ENCODE peak calls at places on chromosomes 16 and 17, in five cellular contexts. One of them, this sample, is unnamed.

GRCh38 chr17:15943971-15944719 is 785 bp upstream of the ADORA2B start:
- DNase-seq in gastrocnemius medialis: no peak
- DNase-seq in A549: no peak
- DNase-seq in OCI-LY7: no peak
- DNase-seq in adrenal gland: no peak
- DNase-seq in this sample: no peak

GRCh38 chr16:23182675-23183485 is at the start of gene SCNN1G:
- DNase-seq in gastrocnemius medialis: no peak
- DNase-seq in A549: no peak
- DNase-seq in OCI-LY7: no peak
- DNase-seq in adrenal gland: no peak
- DNase-seq in this sample: no peak

GRCh38 chr16:50509521-50510341 is 38.5 kb upstream of the NKD1 start:
- DNase-seq in gastrocnemius medialis: no peak
- DNase-seq in A549: peak; percentile 11
- DNase-seq in OCI-LY7: peak; percentile 35
- DNase-seq in adrenal gland: peak; percentile 59
- DNase-seq in this sample: no peak

GRCh38 chr16:75621170-75621477 is 2.0 kb downstream of the ADAT1 start:
- DNase-seq in gastrocnemius medialis: no peak
- DNase-seq in A549: peak; percentile 44
- DNase-seq in OCI-LY7: peak; percentile 64
- DNase-seq in adrenal gland: no peak
- DNase-seq in this sample: no peak

GRCh38 chr16:27436065-27436464 is 34.1 kb downstream of the IL21R start:
- DNase-seq in gastrocnemius medialis: no peak
- DNase-seq in A549: no peak
- DNase-seq in OCI-LY7: no peak
- DNase-seq in adrenal gland: no peak
- DNase-seq in this sample: no peak

GRCh38 chr16:70331588-70332358 is 14.9 kb upstream of the DDX19A start:
- DNase-seq in gastrocnemius medialis: peak; percentile 73
- DNase-seq in A549: no peak
- DNase-seq in OCI-LY7: peak; percentile 34
- DNase-seq in adrenal gland: no peak
- DNase-seq in this sample: no peak

GRCh38 chr16:11089504-11090124 is 145.2 kb downstream of the CLEC16A start:
- DNase-seq in gastrocnemius medialis: no peak
- DNase-seq in A549: no peak
- DNase-seq in OCI-LY7: no peak
- DNase-seq in adrenal gland: no peak
- DNase-seq in this sample: no peak

GRCh38 chr17:21164226-21165019 is 37.7 kb downstream of the DHRS7B start:
- DNase-seq in gastrocnemius medialis: no peak
- DNase-seq in A549: no peak
- DNase-seq in OCI-LY7: peak; percentile 22
- DNase-seq in adrenal gland: no peak
- DNase-seq in this sample: no peak

GRCh38 chr17:67068999-67069398 is 24.6 kb downstream of the CACNG1 start:
- DNase-seq in gastrocnemius medialis: no peak
- DNase-seq in A549: no peak
- DNase-seq in OCI-LY7: no peak
- DNase-seq in adrenal gland: no peak
- DNase-seq in this sample: no peak

GRCh38 chr17:3935825-3936355 is 19.6 kb upstream of the P2RX1 start:
- DNase-seq in gastrocnemius medialis: no peak
- DNase-seq in A549: no peak
- DNase-seq in OCI-LY7: no peak
- DNase-seq in adrenal gland: peak; percentile 75
- DNase-seq in this sample: no peak

GRCh38 chr16:88965826-88966480 is 11.1 kb downstream of the CBFA2T3 start:
- DNase-seq in gastrocnemius medialis: no peak
- DNase-seq in A549: no peak
- DNase-seq in OCI-LY7: no peak
- DNase-seq in adrenal gland: no peak
- DNase-seq in this sample: no peak

GRCh38 chr16:12801511-12802042 is 2.1 kb downstream of the CPPED1 start:
- DNase-seq in gastrocnemius medialis: peak; percentile 3
- DNase-seq in A549: peak; percentile 39
- DNase-seq in OCI-LY7: peak; percentile 14
- DNase-seq in adrenal gland: peak; percentile 57
- DNase-seq in this sample: no peak

GRCh38 chr16:50303605-50304466 is 37.5 kb downstream of the ADCY7 start:
- DNase-seq in gastrocnemius medialis: no peak
- DNase-seq in A549: no peak
- DNase-seq in OCI-LY7: no peak
- DNase-seq in adrenal gland: peak; percentile 35
- DNase-seq in this sample: no peak

GRCh38 chr17:48626470-48627241 is 498 bp upstream of the HOXB9 start:
- DNase-seq in gastrocnemius medialis: no peak
- DNase-seq in A549: peak; percentile 86
- DNase-seq in OCI-LY7: no peak
- DNase-seq in adrenal gland: no peak
- DNase-seq in this sample: no peak

GRCh38 chr17:45857977-45858708 is 13.5 kb downstream of the SPPL2C start:
- DNase-seq in gastrocnemius medialis: no peak
- DNase-seq in A549: no peak
- DNase-seq in OCI-LY7: no peak
- DNase-seq in adrenal gland: no peak
- DNase-seq in this sample: no peak

DNA sequence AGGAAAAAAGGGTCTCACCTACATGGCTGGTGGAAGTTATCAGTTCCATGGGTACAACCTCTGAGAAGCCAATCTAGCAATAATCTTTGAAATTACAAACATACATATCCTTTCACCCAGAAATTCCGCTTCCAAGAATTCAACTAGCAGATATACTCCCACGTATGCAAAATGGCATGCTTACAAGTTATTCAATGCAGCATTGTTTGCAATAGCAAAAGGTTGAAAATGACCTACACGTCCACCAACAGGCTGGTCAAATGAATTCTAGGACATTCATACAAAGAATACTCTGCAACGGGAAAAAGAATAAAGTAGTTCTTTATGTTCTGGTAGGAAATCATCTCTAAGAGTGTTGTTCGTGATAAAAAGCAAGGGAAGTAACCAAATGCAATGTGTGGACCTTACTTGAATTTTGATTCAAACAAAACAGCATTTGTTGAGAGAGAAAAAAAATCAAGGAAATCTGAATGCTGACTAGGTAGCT is 63.7 kb upstream of the NLK start:
- DNase-seq in gastrocnemius medialis: no peak
- DNase-seq in A549: no peak
- DNase-seq in OCI-LY7: no peak
- DNase-seq in adrenal gland: no peak
- DNase-seq in this sample: no peak
- H3K27ac ChIP-seq in gastrocnemius medialis: no peak overlapping the region
- H3K27ac ChIP-seq in A549: no peak overlapping the region
- H3K27ac ChIP-seq in OCI-LY7: no peak overlapping the region
- H3K27ac ChIP-seq in adrenal gland: no peak overlapping the region
- H3K27ac ChIP-seq in this sample: no peak overlapping the region

GRCh38 chr16:7615565-7615964 is 282.9 kb downstream of the RBFOX1 start:
- DNase-seq in gastrocnemius medialis: no peak
- DNase-seq in A549: no peak
- DNase-seq in OCI-LY7: no peak
- DNase-seq in adrenal gland: no peak
- DNase-seq in this sample: no peak
- TF ChIP-seq CTCF in gastrocnemius medialis: peak; percentile 36
- TF ChIP-seq CTCF in A549: no peak
- TF ChIP-seq CTCF in OCI-LY7: peak; percentile 54
- TF ChIP-seq CTCF in adrenal gland: no peak
- TF ChIP-seq CTCF in this sample: no peak

GRCh38 chr17:7351665-7352558 is at the start of gene KCTD11:
- DNase-seq in gastrocnemius medialis: peak; percentile 84
- DNase-seq in A549: peak; percentile 91
- DNase-seq in OCI-LY7: peak; percentile 80
- DNase-seq in adrenal gland: peak; percentile 94
- DNase-seq in this sample: peak; percentile 74
- H3K4me3 ChIP-seq in gastrocnemius medialis: peak within 1 kb of the TSS; percentile 71
- H3K4me3 ChIP-seq in A549: peak within 1 kb of the TSS; percentile 70
- H3K4me3 ChIP-seq in OCI-LY7: peak within 1 kb of the TSS; percentile 75
- H3K4me3 ChIP-seq in adrenal gland: no peak within 1 kb of the TSS
- H3K4me3 ChIP-seq in this sample: peak within 1 kb of the TSS; percentile 96

DNA sequence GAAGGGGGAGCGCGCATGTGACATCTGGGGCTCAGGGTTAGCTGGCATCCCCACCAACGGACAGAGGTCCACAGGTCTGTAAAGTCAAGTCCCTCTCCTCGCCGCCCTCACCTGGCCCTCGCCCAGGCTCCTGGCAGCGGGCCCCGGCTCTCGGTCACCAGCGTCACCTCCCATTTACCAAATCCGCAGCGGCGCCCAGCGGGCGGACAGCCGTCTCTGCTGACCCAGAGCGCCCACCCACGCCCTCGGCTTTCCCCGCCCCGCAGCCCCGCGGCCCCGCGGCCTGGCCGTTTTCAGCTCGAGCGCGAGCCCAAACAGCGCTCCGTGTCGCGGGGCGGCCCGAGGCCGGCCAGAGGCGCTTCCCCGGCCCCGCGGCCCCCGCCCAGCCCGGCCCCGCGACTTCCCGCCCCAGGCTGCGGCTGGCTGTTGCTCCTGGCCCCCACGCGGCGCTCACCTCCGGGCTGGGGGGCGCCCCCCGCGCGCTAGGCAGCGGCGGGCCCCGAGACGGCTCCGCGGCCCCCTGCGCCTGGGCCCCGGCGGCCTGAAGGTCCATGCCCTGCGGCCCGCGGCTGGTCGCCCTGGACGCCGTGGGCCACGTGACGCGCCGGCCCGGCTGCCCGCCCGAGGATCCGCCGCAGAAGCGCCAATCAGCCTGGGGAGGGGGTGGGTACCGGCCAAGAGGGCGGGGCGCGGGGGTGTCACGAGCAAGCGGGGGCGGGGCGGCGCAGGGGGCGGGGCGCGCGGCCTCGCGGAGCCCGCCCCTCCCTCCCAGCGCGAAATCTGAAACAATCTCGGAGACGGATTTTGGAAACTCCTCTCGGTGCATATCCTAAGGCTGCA is at the start of gene COPRS:
- DNase-seq in gastrocnemius medialis: peak; percentile 85
- DNase-seq in A549: peak; percentile 87
- DNase-seq in OCI-LY7: peak; percentile 88
- DNase-seq in adrenal gland: peak; percentile 93
- DNase-seq in this sample: peak; percentile 60
- H3K27ac ChIP-seq in gastrocnemius medialis: peak within 1 kb of the TSS; percentile 69
- H3K27ac ChIP-seq in A549: peak within 1 kb of the TSS; percentile 98
- H3K27ac ChIP-seq in OCI-LY7: no peak within 1 kb of the TSS
- H3K27ac ChIP-seq in adrenal gland: peak within 1 kb of the TSS; percentile 95
- H3K27ac ChIP-seq in this sample: peak within 1 kb of the TSS; percentile 62

GRCh38 chr17:77957869-77958715 is at the start of gene TNRC6C:
- DNase-seq in gastrocnemius medialis: peak; percentile 100
- DNase-seq in A549: peak; percentile 100
- DNase-seq in OCI-LY7: peak; percentile 100
- DNase-seq in adrenal gland: peak; percentile 100
- DNase-seq in this sample: peak; percentile 99
- TF ChIP-seq CTCF in gastrocnemius medialis: peak; percentile 23
- TF ChIP-seq CTCF in A549: peak; percentile 12
- TF ChIP-seq CTCF in OCI-LY7: peak; percentile 40
- TF ChIP-seq CTCF in adrenal gland: no peak
- TF ChIP-seq CTCF in this sample: no peak

GRCh38 chr16:55499951-55500350 is 8.9 kb upstream of the LPCAT2 start:
- DNase-seq in gastrocnemius medialis: no peak
- DNase-seq in A549: peak; percentile 40
- DNase-seq in OCI-LY7: no peak
- DNase-seq in adrenal gland: no peak
- DNase-seq in this sample: no peak
- H3K4me3 ChIP-seq in gastrocnemius medialis: no peak overlapping the region
- H3K4me3 ChIP-seq in A549: no peak overlapping the region
- H3K4me3 ChIP-seq in OCI-LY7: no peak overlapping the region
- H3K4me3 ChIP-seq in adrenal gland: no peak overlapping the region
- H3K4me3 ChIP-seq in this sample: no peak overlapping the region

GRCh38 chr17:2063306-2064146 is 8.6 kb downstream of the HIC1 start:
- DNase-seq in gastrocnemius medialis: no peak
- DNase-seq in A549: no peak
- DNase-seq in OCI-LY7: peak; percentile 50
- DNase-seq in adrenal gland: peak; percentile 68
- DNase-seq in this sample: no peak
- H3K27ac ChIP-seq in gastrocnemius medialis: peak overlapping the region; percentile 70
- H3K27ac ChIP-seq in A549: no peak overlapping the region
- H3K27ac ChIP-seq in OCI-LY7: no peak overlapping the region
- H3K27ac ChIP-seq in adrenal gland: peak overlapping the region; percentile 88
- H3K27ac ChIP-seq in this sample: peak overlapping the region; percentile 48

GRCh38 chr16:86521236-86522197 is 11.2 kb downstream of the FOXF1 start:
- DNase-seq in gastrocnemius medialis: no peak
- DNase-seq in A549: no peak
- DNase-seq in OCI-LY7: no peak
- DNase-seq in adrenal gland: no peak
- DNase-seq in this sample: no peak
- TF ChIP-seq CTCF in gastrocnemius medialis: no peak
- TF ChIP-seq CTCF in A549: no peak
- TF ChIP-seq CTCF in OCI-LY7: no peak
- TF ChIP-seq CTCF in adrenal gland: no peak
- TF ChIP-seq CTCF in this sample: no peak

GRCh38 chr17:64779344-64780095 is 117.4 kb upstream of the SMURF2 start:
- DNase-seq in gastrocnemius medialis: no peak
- DNase-seq in A549: no peak
- DNase-seq in OCI-LY7: no peak
- DNase-seq in adrenal gland: peak; percentile 62
- DNase-seq in this sample: no peak
- H3K4me3 ChIP-seq in gastrocnemius medialis: no peak overlapping the region
- H3K4me3 ChIP-seq in A549: peak overlapping the region; percentile 51
- H3K4me3 ChIP-seq in OCI-LY7: no peak overlapping the region
- H3K4me3 ChIP-seq in adrenal gland: no peak overlapping the region
- H3K4me3 ChIP-seq in this sample: peak overlapping the region; percentile 65

GRCh38 chr17:75869282-75870141 is 8.9 kb downstream of the TRIM47 start:
- DNase-seq in gastrocnemius medialis: no peak
- DNase-seq in A549: peak; percentile 57
- DNase-seq in OCI-LY7: no peak
- DNase-seq in adrenal gland: no peak
- DNase-seq in this sample: no peak
- H3K27ac ChIP-seq in gastrocnemius medialis: peak overlapping the region; percentile 71
- H3K27ac ChIP-seq in A549: peak overlapping the region; percentile 84
- H3K27ac ChIP-seq in OCI-LY7: no peak overlapping the region
- H3K27ac ChIP-seq in adrenal gland: peak overlapping the region; percentile 73
- H3K27ac ChIP-seq in this sample: peak overlapping the region; percentile 96